ENCODE peak calls at places on chromosome 15, in four cellular contexts. K is HEK293T; G is stimulated activated CD8-positive, alpha-beta memory T cell treated with anti-CD3 and anti-CD28 coated beads, Interleukin-4, amount 100 ng/mL, for 4 hours; R is NAMALWA. X is an unnamed sample.
A peak's percentile ranks its signal among the peaks of the same experiment; 100 is the strongest.

GRCh38 chr15:94205366-94205765 is 26.0 kb upstream of the MCTP2 start:
- DNase-seq in K (no peak), G (no peak), R (no peak), X (peak; percentile 54)

GRCh38 chr15:85404922-85405293 is 24.5 kb downstream of the AKAP13 start:
- DNase-seq in K (no peak), G (no peak), R (peak; percentile 30), X (no peak)

GRCh38 chr15:41289953-41290352 is 42.4 kb downstream of the OIP5 start:
- DNase-seq in K (no peak), G (no peak), R (no peak), X (no peak)

GRCh38 chr15:79017953-79018352 is 72.6 kb downstream of the RASGRF1 start:
- DNase-seq in K (no peak), G (no peak), R (no peak), X (no peak)

GRCh38 chr15:83652606-83653204 is 1.2 kb upstream of the ADAMTSL3 start:
- DNase-seq in K (no peak), G (no peak), R (no peak), X (no peak)

GRCh38 chr15:40343512-40343911 is 2.8 kb upstream of the CCDC9B start:
- DNase-seq in K (no peak), G (no peak), R (no peak), X (no peak)

GRCh38 chr15:68871507-68871906 is 50.8 kb upstream of the ANP32A start:
- DNase-seq in K (no peak), G (no peak), R (no peak), X (no peak)

GRCh38 chr15:41161336-41161735 is 45.3 kb upstream of the INO80 start:
- DNase-seq in K (no peak), G (no peak), R (no peak), X (no peak)

X was measured in COLO829.